ENCODE peak calls at places on chromosome 17, in four cellular contexts. One of them, this sample, is unnamed.

GRCh38 chr17:79353016-79353415 is 257.8 kb downstream of the RBFOX3 start:
- DNase-seq in AG04450: no peak
- DNase-seq in HEK293T: no peak
- DNase-seq in kidney: peak
- DNase-seq in this sample: no peak

GRCh38 chr17:59641799-59642484 is 22.2 kb downstream of the CLTC start:
- DNase-seq in AG04450: no peak
- DNase-seq in kidney: no peak
- DNase-seq in HEK293T: no peak
- DNase-seq in this sample: no peak

GRCh38 chr17:82964851-82965341 is 114.5 kb upstream of the METRNL start:
- DNase-seq in HEK293T: no peak
- DNase-seq in kidney: peak
- DNase-seq in AG04450: no peak
- DNase-seq in this sample: no peak

GRCh38 chr17:8176197-8176940 is at the start of gene TMEM107:
- DNase-seq in kidney: peak
- DNase-seq in HEK293T: peak
- DNase-seq in AG04450: no peak
- DNase-seq in this sample: peak

GRCh38 chr17:38970804-38971203 is 3.6 kb upstream of the FBXO47 start:
- DNase-seq in kidney: no peak
- DNase-seq in HEK293T: no peak
- DNase-seq in AG04450: no peak
- DNase-seq in this sample: no peak

GRCh38 chr17:71438631-71439146 is 682.1 kb upstream of the SOX9 start:
- DNase-seq in HEK293T: peak
- DNase-seq in kidney: no peak
- DNase-seq in AG04450: peak
- DNase-seq in this sample: no peak

GRCh38 chr17:12813680-12814079 is 24.4 kb downstream of the ARHGAP44 start:
- DNase-seq in kidney: no peak
- DNase-seq in HEK293T: no peak
- DNase-seq in AG04450: no peak
- DNase-seq in this sample: no peak

GRCh38 chr17:29667969-29668368 is 45.3 kb upstream of the CORO6 start:
- DNase-seq in HEK293T: no peak
- DNase-seq in AG04450: no peak
- DNase-seq in kidney: no peak
- DNase-seq in this sample: peak

GRCh38 chr17:4449736-4450135 is 16.0 kb downstream of the SPNS3 start:
- DNase-seq in HEK293T: no peak
- DNase-seq in kidney: no peak
- DNase-seq in AG04450: no peak
- DNase-seq in this sample: no peak

This sample was measured in iPS-NIHi11.